ENCODE peak calls at places on chromosomes 16 and 17, in five cellular contexts. Y, J, Z, F and W are unnamed samples.

GRCh38 chr17:266701-267656 is 85.5 kb upstream of the DOC2B start:
- DNase-seq in Y (no peak), J (peak), Z (peak), F (peak), W (no peak)

GRCh38 chr16:72085002-72085401 is 8.4 kb downstream of the TXNL4B start:
- DNase-seq in Y (no peak), J (no peak), Z (peak), F (no peak), W (no peak)

GRCh38 chr17:40325156-40326013 is 16.4 kb downstream of the RARA start:
- DNase-seq in Y (no peak), J (no peak), Z (no peak), F (no peak), W (no peak)

GRCh38 chr17:1390422-1391367 is 9.3 kb downstream of the YWHAE start:
- DNase-seq in Y (no peak), J (no peak), Z (peak), F (no peak), W (no peak)

GRCh38 chr16:29806096-29806579 is at the start of gene MAZ:
- DNase-seq in Y (no peak), J (no peak), Z (no peak), F (no peak), W (peak)

GRCh38 chr17:7562208-7562605 is 488 bp downstream of the SENP3 start:
- DNase-seq in Y (no peak), J (no peak), Z (no peak), F (no peak), W (no peak)

GRCh38 chr16:67387479-67388079 is 5.7 kb downstream of the TPPP3 start:
- DNase-seq in Y (no peak), J (no peak), Z (no peak), F (no peak), W (no peak)

GRCh38 chr17:56603486-56604238 is 10.2 kb downstream of the NOG start:
- DNase-seq in Y (no peak), J (no peak), Z (no peak), F (no peak), W (no peak)

GRCh38 chr17:3964203-3965122 is at the start of gene ATP2A3:
- DNase-seq in Y (no peak), J (no peak), Z (no peak), F (no peak), W (peak)

GRCh38 chr17:68491864-68492263 is 20.4 kb upstream of the PRKAR1A start:
- DNase-seq in Y (no peak), J (no peak), Z (no peak), F (no peak), W (no peak)

GRCh38 chr16:57167951-57168350 is 17.9 kb downstream of the PSME3IP1 start:
- DNase-seq in Y (no peak), J (no peak), Z (peak), F (peak), W (no peak)

GRCh38 chr17:77957215-77957868 is 1.2 kb upstream of the TNRC6C start:
- DNase-seq in Y (no peak), J (no peak), Z (peak), F (no peak), W (no peak)

DNA sequence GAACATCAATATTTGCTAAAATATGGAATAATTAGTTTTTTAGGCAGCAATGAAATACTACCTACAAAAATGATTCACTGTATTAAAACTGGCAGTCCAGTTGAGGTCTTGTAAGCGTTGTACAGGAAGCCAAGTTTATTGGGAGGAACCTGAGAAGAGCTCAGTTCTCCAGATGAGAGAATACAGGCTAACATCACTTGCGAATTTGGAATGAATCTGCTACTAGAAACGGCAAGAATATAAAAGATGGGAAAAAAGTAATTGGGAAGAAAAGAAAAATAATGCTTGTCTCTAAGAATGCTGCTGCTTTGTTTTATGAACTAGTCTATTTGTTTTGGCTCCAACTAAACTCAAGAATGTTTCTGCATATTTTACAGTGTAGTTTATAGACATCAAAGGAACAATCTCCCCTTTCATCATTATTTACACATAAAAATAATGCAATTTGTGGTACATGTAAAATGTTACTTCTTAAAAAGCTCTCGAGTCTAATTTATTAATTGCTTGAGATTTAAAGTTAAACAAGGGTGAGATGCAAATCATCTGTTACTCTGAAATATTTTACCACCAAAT is 162.0 kb upstream of the AXIN2 start:
- DNase-seq in Y (no peak), J (no peak), Z (peak), F (no peak), W (no peak)
- TF ChIP-seq CTCF in Y (no peak), J (no peak), Z (no peak), F (no peak), W (no peak)

GRCh38 chr17:66855204-66855603 is 20.3 kb downstream of the CACNG5 start:
- DNase-seq in Y (no peak), J (peak), Z (no peak), F (no peak), W (peak)
- TF ChIP-seq CTCF in Y (peak), J (peak), Z (peak), F (no peak), W (peak)

GRCh38 chr16:81432899-81433560 is 11.6 kb upstream of the CMIP start:
- DNase-seq in Y (no peak), J (no peak), Z (no peak), F (no peak), W (no peak)

GRCh38 chr16:81424761-81425160 is 19.8 kb upstream of the CMIP start:
- DNase-seq in Y (no peak), J (no peak), Z (no peak), F (no peak), W (peak)

GRCh38 chr16:81427245-81427644 is 17.4 kb upstream of the CMIP start:
- DNase-seq in Y (no peak), J (no peak), Z (no peak), F (no peak), W (no peak)

GRCh38 chr16:81431554-81432353 is 12.9 kb upstream of the CMIP start:
- DNase-seq in Y (peak), J (no peak), Z (peak), F (peak), W (no peak)

DNA sequence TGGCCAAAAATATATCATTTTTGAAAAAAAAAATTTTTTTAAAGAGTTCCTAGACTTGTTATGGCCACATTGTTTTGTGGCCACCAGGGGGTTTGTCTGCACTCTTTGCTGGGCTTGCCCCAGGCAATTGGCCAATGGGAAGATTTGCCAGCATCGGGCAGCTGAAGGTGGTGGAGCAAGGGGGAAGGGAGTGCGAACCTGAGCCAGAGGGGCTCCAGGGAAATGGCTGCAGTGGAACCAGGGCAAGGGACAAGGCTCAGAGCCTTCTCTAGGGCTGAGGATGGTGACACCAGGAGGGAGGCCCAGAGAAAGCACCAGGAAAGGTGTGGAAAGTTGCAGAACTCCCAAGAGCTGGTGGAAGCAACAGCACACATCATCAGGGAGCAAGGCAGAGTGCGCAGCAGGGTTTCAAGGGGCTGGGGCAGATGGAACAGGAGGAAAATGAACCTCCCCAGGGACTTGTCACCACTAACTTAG is 15.5 kb upstream of the CMIP start:
- DNase-seq in Y (no peak), J (peak), Z (peak), F (no peak), W (peak)
- TF ChIP-seq CTCF in Y (peak), J (no peak), Z (peak), F (peak), W (peak)

DNA sequence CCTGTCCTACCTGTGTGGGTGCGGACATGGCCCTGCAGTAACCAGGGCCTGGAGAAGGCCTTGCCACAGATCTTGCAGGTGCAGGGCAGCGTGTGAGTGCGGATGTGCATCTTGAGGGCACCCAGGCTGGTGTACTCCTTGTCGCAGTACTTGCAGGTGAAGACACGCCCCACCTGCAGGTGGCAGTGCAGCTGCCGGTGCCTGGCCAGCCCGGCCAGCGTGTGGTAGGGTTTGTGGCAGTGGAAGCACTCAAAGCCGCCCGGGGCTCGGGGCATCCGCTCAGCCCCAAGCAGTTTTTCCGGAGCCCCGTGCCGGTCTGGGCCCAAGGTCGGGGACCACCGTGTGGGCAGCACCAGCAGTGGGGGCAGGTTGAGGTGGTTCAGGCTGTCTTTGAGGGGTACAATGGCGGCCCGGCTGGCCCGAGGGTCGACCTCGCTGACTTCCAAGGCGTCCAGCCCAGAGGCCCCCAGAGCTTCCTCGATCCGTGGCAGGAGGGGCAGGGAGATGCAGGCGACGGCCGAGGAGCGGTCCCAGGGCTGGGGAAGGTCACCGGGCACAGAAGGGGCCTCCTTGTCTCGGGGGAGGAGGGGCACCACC is 5.1 kb downstream of the SNAI3 start:
- DNase-seq in Y (no peak), J (no peak), Z (no peak), F (no peak), W (peak)
- TF ChIP-seq CTCF in Y (peak), J (peak), Z (peak), F (no peak), W (peak)

GRCh38 chr17:64773836-64774761 is 112.0 kb upstream of the SMURF2 start:
- DNase-seq in Y (no peak), J (peak), Z (peak), F (no peak), W (peak)
- TF ChIP-seq CTCF in Y (peak), J (peak), Z (peak), F (no peak), W (peak)

DNA sequence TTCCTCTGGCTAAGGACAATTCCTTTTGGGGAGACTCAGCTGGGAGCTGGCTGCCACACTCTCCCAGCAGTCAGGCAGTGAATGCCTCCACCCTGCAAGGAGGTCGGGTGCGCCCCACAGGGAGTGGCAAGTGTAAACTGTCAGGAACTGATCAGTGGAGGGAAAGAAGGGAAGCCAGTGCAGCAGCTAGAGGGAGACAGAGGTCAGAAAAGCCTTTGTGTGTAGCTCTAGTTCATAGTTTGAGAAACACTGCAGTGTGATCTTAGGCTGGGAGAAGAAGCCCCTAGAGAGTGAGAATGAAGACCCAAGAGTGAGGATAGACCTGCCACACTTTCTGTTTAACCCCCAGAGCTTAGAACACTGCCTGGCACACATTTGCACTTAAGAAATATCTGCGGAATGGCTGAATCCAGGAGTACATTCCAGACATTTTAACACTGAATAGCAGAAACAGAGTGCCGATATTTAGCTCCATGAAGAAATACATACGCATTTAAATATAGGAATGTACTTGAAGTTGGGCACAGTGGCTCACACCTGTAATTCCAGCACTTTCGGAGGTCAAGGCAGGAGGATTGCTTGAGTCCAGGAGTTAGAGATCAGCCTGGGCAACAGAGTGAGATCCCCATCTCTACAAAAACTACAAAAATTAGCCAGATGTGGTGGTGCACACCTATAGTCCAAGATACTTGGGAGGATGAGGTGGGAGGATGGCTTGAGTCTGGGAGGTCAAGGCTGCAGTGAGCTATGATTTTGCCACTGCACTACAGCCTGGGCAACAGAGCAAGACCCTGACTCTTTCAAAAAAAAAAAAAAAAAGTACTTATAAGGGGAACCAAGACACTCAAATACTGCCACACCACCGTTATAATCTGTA is 11.1 kb upstream of the SLC5A11 start:
- DNase-seq in Y (no peak), J (peak), Z (peak), F (peak), W (peak)
- TF ChIP-seq CTCF in Y (peak), J (peak), Z (peak), F (no peak), W (peak)

GRCh38 chr16:82609140-82609539 is 17.6 kb upstream of the CDH13 start:
- DNase-seq in Y (no peak), J (no peak), Z (no peak), F (no peak), W (no peak)

GRCh38 chr16:82605863-82606620 is 20.7 kb upstream of the CDH13 start:
- DNase-seq in Y (no peak), J (no peak), Z (no peak), F (no peak), W (no peak)

GRCh38 chr16:82598766-82599165 is 28.0 kb upstream of the CDH13 start:
- DNase-seq in Y (no peak), J (no peak), Z (no peak), F (no peak), W (no peak)

GRCh38 chr16:82605076-82605475 is 21.7 kb upstream of the CDH13 start:
- DNase-seq in Y (no peak), J (no peak), Z (no peak), F (no peak), W (no peak)

DNA sequence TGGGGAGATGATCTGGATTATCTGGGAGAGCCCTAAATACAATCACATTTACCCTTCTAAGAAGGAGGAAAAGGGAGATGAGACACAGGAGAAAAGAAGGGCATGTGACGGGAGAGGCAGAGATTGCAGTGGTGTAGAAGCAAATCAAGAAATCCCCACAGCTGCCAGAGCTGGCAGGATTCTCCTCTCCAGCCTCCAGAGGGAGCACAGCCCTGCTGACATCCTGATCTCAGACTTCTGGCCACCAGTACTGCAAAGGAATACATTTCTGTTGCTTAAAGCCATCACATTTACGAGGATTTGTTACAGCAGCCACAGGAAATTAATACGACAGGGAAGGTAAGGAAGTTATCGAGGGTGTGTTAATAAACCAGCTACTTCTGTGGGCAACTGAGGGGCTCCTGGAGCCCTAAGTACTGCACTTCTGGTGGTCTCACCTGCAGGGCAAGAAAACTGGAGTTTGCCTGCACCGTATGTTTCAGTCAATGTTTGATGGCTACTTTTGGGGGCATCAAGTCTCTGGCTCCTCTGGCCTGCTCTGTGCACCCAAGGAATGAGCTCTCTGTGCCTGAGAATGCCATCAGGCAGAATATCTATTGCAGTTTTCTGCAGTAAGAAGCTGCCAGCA is 22.9 kb upstream of the CDH13 start:
- DNase-seq in Y (no peak), J (peak), Z (peak), F (no peak), W (peak)
- TF ChIP-seq CTCF in Y (peak), J (peak), Z (peak), F (peak), W (no peak)

DNA sequence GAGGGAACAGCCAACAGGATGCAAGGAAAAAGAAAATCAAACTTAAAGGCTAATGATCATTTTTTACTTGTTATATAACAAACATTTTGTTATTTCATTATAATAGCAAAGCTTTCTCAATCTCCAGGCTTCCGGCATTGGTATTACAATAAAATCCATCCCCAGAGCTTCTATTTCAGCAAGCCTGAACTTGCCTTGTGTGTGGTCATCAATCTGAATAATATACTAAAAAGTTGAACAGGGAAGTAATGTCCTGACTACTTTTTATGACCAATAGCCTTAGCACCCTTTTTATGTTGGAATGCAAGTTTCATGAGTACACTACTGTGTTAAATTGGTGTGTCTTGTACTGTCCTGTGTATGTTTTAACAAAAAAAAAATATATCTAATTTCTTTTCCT is 27.1 kb upstream of the VWA3A start:
- DNase-seq in Y (no peak), J (no peak), Z (no peak), F (no peak), W (no peak)
- TF ChIP-seq CTCF in Y (no peak), J (no peak), Z (no peak), F (no peak), W (no peak)

DNA sequence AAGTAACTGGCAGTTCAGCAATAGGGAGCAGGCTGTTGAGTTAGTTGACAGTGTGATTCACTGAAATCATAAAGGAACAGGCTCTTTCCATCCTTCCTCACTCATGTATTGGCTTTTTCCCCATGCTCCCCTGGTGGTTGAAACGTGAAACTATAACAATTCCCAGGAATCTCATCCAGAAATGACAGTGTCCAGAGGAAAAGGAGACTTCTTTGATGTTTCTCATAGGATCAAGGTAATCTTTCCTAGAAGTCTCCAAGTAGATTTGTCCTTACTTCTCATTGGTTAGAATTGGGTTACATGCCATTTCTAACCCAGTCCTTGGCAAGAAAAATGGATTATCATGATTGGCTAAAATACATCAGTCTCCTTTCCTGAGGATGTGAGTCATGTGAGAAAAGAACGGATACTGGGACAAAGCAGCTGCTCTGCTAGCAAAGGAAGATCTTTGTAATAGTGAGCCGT is 14.4 kb downstream of the TTC19 start:
- DNase-seq in Y (no peak), J (no peak), Z (peak), F (no peak), W (no peak)
- TF ChIP-seq CTCF in Y (peak), J (peak), Z (peak), F (peak), W (peak)